ENCODE peak calls at places on chromosomes 6 and 20, in four cellular contexts. B is Peyer's patch, Z is right lobe of liver, J is adrenal gland. R is an unnamed sample.
A peak's percentile ranks its signal among the peaks of the same experiment; 100 is the strongest.

GRCh38 chr6:11062715-11063114 is 18.6 kb upstream of the ELOVL2 start:
- DNase-seq in B (no peak), J (no peak), Z (no peak), R (no peak)

GRCh38 chr20:36362261-36362660 is 56.1 kb downstream of the DLGAP4 start:
- DNase-seq in J (no peak), B (no peak), Z (no peak), R (no peak)

GRCh38 chr6:135062735-135063134 is 8.1 kb upstream of the HBS1L start:
- DNase-seq in Z (no peak), B (no peak), J (no peak), R (no peak)

GRCh38 chr6:126188271-126188909 is 151.5 kb upstream of the CENPW start:
- DNase-seq in B (no peak), Z (no peak), J (no peak), R (no peak)

GRCh38 chr20:1327241-1327653 is 1.7 kb downstream of the SDCBP2 start:
- DNase-seq in B (peak; percentile 65), Z (no peak), J (no peak), R (no peak)

GRCh38 chr20:36543187-36544133 is 2.1 kb downstream of the MYL9 start:
- DNase-seq in B (peak; percentile 90), J (peak; percentile 92), Z (peak; percentile 59), R (no peak)

GRCh38 chr6:80338201-80338836 is 231.8 kb downstream of the BCKDHB start:
- DNase-seq in J (peak; percentile 51), B (peak; percentile 74), Z (peak; percentile 52), R (peak; percentile 55)

GRCh38 chr6:149983145-149983544 is 19.4 kb downstream of the ULBP1 start:
- DNase-seq in Z (no peak), J (no peak), B (no peak), R (no peak)

GRCh38 chr6:42100029-42100901 is 42.2 kb downstream of the C6orf132 start:
- DNase-seq in J (peak; percentile 66), B (peak; percentile 82), Z (no peak), R (no peak)

GRCh38 chr20:45355209-45355608 is 7.0 kb upstream of the SDC4 start:
- DNase-seq in B (no peak), Z (no peak), J (no peak), R (no peak)

GRCh38 chr6:166619912-166620311 is 7.1 kb downstream of the RPS6KA2 start:
- DNase-seq in Z (no peak), J (peak; percentile 5), B (no peak), R (no peak)

GRCh38 chr20:45037050-45037449 is 63.9 kb downstream of the KCNS1 start:
- DNase-seq in J (peak; percentile 48), Z (no peak), B (no peak), R (no peak)

GRCh38 chr6:129297592-129297991 is 412.4 kb downstream of the ARHGAP18 start:
- DNase-seq in Z (no peak), B (no peak), J (no peak), R (no peak)

DNA sequence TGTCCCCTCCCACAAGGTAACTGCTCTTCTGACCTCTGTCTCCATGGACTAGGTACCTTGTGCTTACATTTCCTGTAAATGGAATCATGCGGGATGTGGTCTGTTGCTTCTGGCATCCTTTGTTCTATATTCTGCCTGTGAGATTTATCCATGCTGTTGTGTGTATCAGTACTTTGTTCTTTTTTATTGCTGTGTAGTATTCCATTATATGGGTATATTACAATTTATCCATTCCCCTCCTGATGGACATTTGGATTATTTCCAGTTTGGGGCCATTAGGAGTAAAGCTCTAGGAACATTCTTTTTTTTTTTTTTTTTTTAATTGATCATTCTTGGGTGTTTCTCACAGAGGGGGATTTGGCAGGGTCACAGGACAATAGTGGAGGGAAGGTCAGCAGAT is 3.4 kb downstream of the C2 start:
- DNase-seq in J (no peak), B (no peak), Z (no peak), R (no peak)
- H3K27me3 ChIP-seq in J (no peaks in the 10 kb centered on the region), B (no peaks in the 10 kb centered on the region), Z (no peaks in the 10 kb centered on the region), R (no peaks in the 10 kb centered on the region)

GRCh38 chr6:52510213-52510562 is 66.7 kb downstream of the TRAM2 start:
- DNase-seq in B (no peak), Z (no peak), J (no peak), R (no peak)

GRCh38 chr6:52511163-52511562 is 65.7 kb downstream of the TRAM2 start:
- DNase-seq in Z (no peak), J (no peak), B (no peak), R (no peak)

GRCh38 chr6:52508261-52508739 is 68.6 kb downstream of the TRAM2 start:
- DNase-seq in J (no peak), Z (no peak), B (no peak), R (no peak)

GRCh38 chr6:52507557-52508260 is 69.2 kb downstream of the TRAM2 start:
- DNase-seq in B (no peak), Z (no peak), J (no peak), R (no peak)

DNA sequence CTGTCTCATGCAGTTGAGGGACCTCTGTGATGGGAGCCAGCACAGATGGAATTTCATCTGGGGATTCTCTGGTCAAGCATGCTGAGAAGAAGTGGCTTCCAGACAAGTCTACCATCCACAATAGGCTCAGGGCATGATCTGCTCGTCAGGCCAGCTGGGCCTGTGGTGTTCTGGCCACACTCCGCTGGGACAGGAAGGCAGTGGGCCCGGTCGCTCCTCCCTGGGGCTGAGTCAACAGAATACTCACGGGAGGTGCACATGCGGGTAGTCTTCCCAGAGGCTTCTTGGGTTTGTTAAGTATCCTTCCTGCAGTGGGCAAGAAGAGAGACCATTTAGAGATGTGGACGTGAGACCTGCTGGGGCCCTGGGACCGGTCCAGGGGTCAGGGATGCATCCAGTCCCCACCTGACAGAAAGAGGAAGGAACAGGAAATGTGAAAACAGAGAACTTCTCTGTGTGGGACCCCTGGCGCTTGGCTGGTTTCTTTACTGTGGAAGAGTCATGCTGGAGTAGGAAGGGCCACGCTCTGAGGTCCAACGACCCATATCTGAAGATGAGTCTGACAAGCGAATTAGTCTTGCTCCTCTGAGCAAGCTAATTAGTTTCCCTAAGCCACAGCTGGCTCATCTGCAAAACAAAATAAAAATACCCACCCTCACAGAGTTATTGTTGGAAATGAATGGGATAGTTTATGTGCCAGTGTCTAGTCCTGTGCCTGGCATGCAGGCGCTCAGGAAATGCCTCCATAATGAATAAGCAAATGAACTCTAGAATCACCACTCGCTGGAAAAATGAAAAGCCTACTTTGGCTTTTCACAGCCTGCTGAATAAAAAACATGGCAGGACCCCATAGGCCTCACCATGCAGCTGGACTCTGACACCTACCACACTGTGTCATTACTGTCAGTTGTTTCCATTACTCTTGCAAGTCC is 67.3 kb downstream of the TRAM2 start:
- DNase-seq in J (no peak), Z (no peak), B (no peak), R (no peak)
- H3K36me3 ChIP-seq in J (peaks cover 33% of the 10 kb centered on the region), Z (peaks cover 13% of the 10 kb centered on the region), B (peaks cover 56% of the 10 kb centered on the region), R (peaks cover 62% of the 10 kb centered on the region)

GRCh38 chr20:57220187-57221165 is 46.0 kb downstream of the BMP7 start:
- DNase-seq in J (no peak), Z (no peak), B (no peak), R (no peak)

GRCh38 chr20:57217802-57218201 is 48.6 kb downstream of the BMP7 start:
- DNase-seq in Z (no peak), J (no peak), B (no peak), R (no peak)

GRCh38 chr20:57216669-57217068 is 49.8 kb downstream of the BMP7 start:
- DNase-seq in Z (no peak), B (no peak), J (no peak), R (no peak)

GRCh38 chr20:57219071-57219677 is 47.3 kb downstream of the BMP7 start:
- DNase-seq in Z (no peak), J (no peak), B (no peak), R (no peak)

DNA sequence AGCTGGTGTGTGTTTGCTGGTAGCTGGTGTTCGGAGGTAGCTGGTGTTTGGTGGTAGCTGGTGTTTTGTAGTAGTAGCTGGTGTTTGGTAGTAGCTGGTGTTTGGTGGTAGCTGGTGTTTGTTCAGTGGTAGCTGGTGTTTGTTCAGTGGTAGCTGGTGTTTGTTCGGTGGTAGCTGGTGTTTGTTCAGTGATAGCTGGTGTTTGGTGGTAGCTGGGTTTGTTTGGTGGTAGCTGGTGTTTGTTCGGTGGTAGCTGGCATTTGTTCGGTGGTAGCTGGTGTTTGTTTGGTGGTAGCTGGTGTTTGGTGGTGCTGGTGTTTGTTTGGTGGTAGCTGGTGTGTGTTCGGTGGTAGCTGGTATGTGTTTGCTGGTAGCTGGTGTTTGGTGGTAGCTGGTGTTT is 48.0 kb downstream of the BMP7 start:
- DNase-seq in B (no peak), Z (no peak), J (no peak), R (no peak)
- H3K27me3 ChIP-seq in B (no peaks in the 10 kb centered on the region), Z (no peaks in the 10 kb centered on the region), J (no peaks in the 10 kb centered on the region), R (no peaks in the 10 kb centered on the region)

DNA sequence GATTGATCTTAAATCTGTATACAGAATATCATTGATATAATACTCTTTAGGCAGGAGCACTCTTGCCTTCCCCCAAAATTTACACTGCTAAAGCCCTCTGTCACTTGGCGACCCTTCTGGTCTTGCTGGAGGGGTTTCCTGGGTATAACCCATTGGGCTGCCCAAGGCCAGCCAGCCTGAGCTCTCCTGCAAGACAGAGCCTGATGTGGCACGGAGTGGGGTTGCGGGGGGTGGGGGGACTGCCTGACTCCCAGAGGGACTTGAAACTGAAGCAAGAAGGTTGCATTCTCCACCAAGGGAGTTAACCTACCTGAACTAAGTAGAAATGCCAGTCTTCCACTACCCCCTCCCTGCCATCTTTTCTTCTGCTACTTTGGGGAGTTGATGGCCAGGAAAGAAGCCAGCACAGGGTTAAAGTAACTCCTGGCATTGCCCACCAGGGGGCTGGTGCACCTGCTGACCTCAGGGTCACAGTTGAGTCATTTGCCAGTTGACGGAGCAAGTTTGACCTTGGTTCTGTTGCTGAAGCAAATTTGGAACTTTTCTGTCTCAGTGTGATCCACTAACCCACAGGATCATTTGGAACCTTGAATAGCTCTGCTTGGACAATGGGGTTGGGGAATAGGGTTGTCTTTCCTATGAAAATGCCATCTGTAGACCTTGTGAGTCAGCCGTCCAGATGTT is 79.4 kb downstream of the ASXL1 start:
- DNase-seq in J (no peak), Z (no peak), B (no peak), R (no peak)
- H3K36me3 ChIP-seq in J (peaks cover 84% of the 10 kb centered on the region), Z (peaks cover 47% of the 10 kb centered on the region), B (peaks cover 71% of the 10 kb centered on the region), R (no peaks in the 10 kb centered on the region)

R was measured in naive thymus-derived CD4-positive, alpha-beta T cell.